ENCODE peak calls at places on chromosome 17, in seven cellular contexts. N, I, M, X, Y, G and A are unnamed samples.

GRCh38 chr17:15917439-15918027 is 27.4 kb upstream of the ADORA2B start:
- DNase-seq in M (peak), Y (no peak), N (peak), X (no peak), G (no peak), I (no peak), A (no peak)

GRCh38 chr17:35129154-35129972 is 7.9 kb downstream of the FNDC8 start:
- DNase-seq in X (peak), I (no peak), M (no peak), Y (no peak), N (peak), G (no peak), A (no peak)

GRCh38 chr17:7651097-7651958 is 602 bp downstream of the ATP1B2 start:
- DNase-seq in Y (no peak), G (no peak), M (peak), I (no peak), N (no peak), X (no peak), A (no peak)

GRCh38 chr17:72249441-72249840 is 128.6 kb downstream of the SOX9 start:
- DNase-seq in M (no peak), X (no peak), Y (no peak), I (no peak), G (no peak), N (no peak), A (no peak)

GRCh38 chr17:48593126-48593829 is at the start of gene HOXB5:
- DNase-seq in M (no peak), X (peak), G (peak), N (peak), I (no peak), Y (no peak), A (no peak)

GRCh38 chr17:6467567-6467966 is 23.3 kb downstream of the PIMREG start:
- DNase-seq in G (no peak), N (no peak), Y (no peak), M (no peak), I (no peak), X (no peak), A (no peak)

GRCh38 chr17:54172654-54173316 is 350.1 kb downstream of the KIF2B start:
- DNase-seq in X (no peak), Y (peak), G (peak), M (peak), I (peak), N (peak), A (no peak)

GRCh38 chr17:66965801-66966528 is 1.5 kb downstream of the CACNG4 start:
- DNase-seq in N (no peak), X (no peak), G (peak), M (peak), I (peak), Y (no peak), A (no peak)

GRCh38 chr17:70271200-70271599 is 101.9 kb downstream of the KCNJ2 start:
- DNase-seq in Y (no peak), I (no peak), G (peak), M (no peak), X (no peak), N (no peak), A (no peak)

GRCh38 chr17:67639997-67640396 is 77.7 kb upstream of the NOL11 start:
- DNase-seq in G (no peak), N (no peak), Y (no peak), M (no peak), X (no peak), I (no peak), A (no peak)

DNA sequence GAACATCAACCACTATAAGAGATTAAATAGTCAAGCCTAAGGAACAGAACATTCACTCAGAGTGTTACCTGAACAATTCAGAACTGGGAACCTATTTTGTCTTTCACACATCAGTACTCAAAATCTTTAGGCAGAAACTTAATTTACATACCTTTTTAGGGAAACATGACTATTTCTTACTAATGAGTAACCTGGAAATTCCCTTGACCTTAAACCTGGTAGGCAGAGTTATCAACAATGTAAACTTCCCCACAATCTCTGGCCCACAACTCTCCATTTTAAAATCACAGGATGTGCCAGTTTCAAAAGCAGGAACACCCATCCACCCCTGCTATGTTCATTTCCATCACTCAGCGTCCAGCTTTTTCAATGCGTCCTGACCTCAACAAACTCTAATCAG is 132.9 kb upstream of the ANKFN1 start:
- DNase-seq in Y (no peak), G (no peak), N (no peak), I (peak), M (no peak), X (no peak), A (no peak)
- H3K9ac ChIP-seq in Y (no peak), G (no peak), N (no peak), I (no peak), M (no peak), X (no peak), A (no peak)

GRCh38 chr17:19003966-19004600 is 481 bp downstream of the FAM83G start:
- DNase-seq in I (peak), M (peak), X (peak), Y (peak), G (peak), N (peak), A (no peak)

GRCh38 chr17:19002191-19002590 is 2.4 kb downstream of the FAM83G start:
- DNase-seq in G (no peak), I (no peak), X (no peak), N (peak), Y (no peak), M (no peak), A (no peak)

GRCh38 chr17:19004601-19005441 is at the start of gene FAM83G:
- DNase-seq in G (peak), N (peak), Y (peak), I (peak), M (peak), X (peak), A (peak)

GRCh38 chr17:19003543-19003965 is 1.0 kb downstream of the FAM83G start:
- DNase-seq in M (no peak), X (no peak), G (no peak), I (no peak), N (no peak), Y (no peak), A (no peak)

DNA sequence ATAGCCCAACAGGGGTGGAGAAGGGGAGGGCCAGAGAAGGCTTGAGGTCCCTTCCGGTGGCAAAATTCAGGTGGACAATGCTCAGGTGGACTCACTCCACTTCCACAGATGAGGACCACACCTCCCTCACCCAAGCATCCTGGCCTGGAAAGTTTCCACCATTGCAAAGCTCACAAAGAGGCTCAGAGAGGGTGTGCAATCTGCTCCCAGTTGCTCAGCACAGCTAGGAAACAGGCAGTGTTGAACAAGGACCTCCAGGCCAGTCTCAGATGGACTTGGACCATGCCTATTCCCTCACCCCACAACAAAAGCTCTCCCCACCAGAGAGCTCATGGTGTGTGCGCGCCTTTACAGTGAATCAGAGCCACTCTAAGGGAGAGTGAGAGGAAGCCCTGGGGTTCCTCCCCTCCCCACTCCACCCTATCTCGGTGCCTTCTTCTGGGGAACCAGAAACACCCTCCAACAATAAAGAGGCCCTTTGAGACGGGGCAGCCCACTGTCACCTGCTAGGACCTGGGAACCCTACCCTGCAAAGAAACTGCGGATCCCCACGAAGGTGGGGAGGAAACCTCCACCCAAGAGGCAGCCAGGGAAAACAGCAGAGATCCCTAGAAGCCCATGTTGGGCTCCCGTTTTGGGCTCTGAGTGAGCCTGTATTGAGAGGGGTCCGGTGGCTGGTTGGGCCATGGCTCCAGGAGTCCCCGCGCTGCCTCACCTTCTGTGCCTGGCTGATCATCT is 1.6 kb downstream of the FAM83G start:
- DNase-seq in Y (no peak), M (no peak), N (peak), I (no peak), X (peak), G (no peak), A (no peak)
- H3K9ac ChIP-seq in Y (no peak), M (peak), N (peak), I (no peak), X (peak), G (peak), A (no peak)

GRCh38 chr17:79792984-79793923 is 3.6 kb downstream of the CBX8 start:
- DNase-seq in M (peak), I (no peak), G (peak), X (peak), Y (no peak), N (peak), A (no peak)
- H3K9ac ChIP-seq in M (no peak), I (no peak), G (peak), X (peak), Y (no peak), N (peak), A (no peak)

DNA sequence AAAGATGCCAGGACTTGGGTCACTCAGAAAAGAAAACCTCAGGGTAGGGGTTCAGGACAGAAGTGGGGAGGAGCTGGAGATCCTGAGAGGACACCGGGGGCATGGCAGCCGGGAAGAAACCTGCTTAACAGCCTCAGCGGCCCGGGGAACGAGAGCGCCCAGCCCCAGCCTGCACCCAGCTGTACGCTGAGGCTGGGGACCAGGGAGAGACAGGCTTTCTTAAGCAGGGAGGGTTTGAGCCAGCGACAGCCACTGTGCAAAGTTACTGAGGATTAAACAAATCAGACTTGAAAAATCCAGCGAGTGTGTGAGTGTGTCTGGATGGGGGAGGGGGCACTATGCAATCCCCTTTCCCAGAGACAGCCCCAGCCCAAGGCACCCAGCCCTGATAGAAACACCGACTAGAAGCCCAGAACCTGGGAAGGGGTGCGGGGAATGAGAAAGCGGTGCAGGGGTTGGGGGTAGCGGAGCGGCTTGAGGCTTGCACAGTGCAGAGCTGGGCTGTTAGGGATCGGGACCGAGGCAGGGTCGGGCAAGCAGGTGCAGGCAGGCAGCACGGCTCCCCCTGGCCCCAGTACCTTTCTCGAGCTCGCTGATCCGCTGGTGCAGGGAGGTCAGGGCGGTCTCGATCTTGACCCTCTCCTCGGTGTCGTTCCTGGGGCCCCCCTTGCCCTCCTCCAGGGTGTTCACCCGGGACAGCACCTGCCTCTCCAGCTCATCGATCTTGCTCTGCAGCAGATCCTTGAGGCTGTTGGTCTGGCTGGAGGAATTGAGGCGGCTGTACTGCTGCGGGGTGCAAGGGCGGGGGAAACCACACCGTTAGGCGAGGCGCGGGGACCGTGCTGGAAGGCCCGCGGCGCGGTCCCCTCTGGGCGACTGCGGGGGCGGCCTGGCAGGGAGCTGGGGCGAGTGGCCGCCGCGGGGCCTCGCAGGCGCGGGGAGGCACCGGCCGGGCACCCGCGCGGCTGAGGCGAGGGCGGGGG is 1.2 kb downstream of the NPTX1 start:
- DNase-seq in X (no peak), N (peak), M (peak), I (no peak), Y (no peak), G (no peak), A (no peak)
- H3K9ac ChIP-seq in X (no peak), N (no peak), M (no peak), I (no peak), Y (no peak), G (no peak), A (no peak)

GRCh38 chr17:50507871-50508572 is at the start of gene MYCBPAP:
- DNase-seq in N (peak), Y (peak), G (peak), I (peak), X (peak), M (peak), A (peak)

GRCh38 chr17:50513501-50513900 is 5.3 kb downstream of the MYCBPAP start:
- DNase-seq in M (no peak), I (no peak), G (no peak), X (no peak), Y (no peak), N (no peak), A (no peak)

GRCh38 chr17:50514388-50514787 is 6.1 kb downstream of the MYCBPAP start:
- DNase-seq in X (no peak), I (no peak), M (no peak), Y (no peak), N (no peak), G (no peak), A (no peak)

GRCh38 chr17:50508573-50509460 is 578 bp downstream of the MYCBPAP start:
- DNase-seq in N (peak), X (no peak), M (no peak), I (no peak), G (no peak), Y (no peak), A (no peak)

DNA sequence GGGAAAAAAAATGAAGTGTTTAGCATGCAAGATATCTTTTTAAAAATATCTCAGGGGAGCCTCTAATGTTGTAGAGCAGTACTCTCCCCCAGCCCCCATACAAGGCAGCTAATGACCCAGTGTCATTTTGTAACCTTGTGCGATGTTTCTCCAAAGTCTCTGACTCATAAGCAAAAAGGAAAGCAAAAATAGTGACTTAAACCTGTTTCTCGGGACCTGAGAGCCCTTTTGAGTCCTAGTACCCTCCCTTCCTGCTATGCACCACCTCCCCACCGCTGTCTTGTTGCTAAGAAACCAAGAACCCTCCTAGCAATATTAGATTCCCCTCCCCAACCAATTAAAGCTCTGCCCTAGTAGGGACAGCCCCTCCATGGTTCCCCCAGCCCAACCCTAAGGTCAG is 2.8 kb downstream of the MYCBPAP start:
- DNase-seq in N (peak), M (no peak), G (peak), Y (peak), X (peak), I (peak), A (peak)
- H3K9ac ChIP-seq in N (no peak), M (no peak), G (no peak), Y (no peak), X (no peak), I (peak), A (peak)